ENCODE peak calls at places on chromosomes 16 and 17, in eight cellular contexts. J is CD8-positive, alpha-beta T cell; I is T47D; S is SHP77; Z is GM13977; L is colonic mucosa; Q is mesendoderm; C is natural killer cell treated with Interleukin-12 subunit alpha and Interleukin-12 subunit beta and Interleukin-15 and Interleukin-18, amount 100 ng/mL, for 72 hours. M is an unnamed sample.

GRCh38 chr17:36934759-36935630 is 2.3 kb upstream of the LHX1 start:
- DNase-seq in J (no peak), L (no peak), S (no peak), I (no peak), Q (peak), Z (no peak), C (no peak), M (no peak)

GRCh38 chr17:72715906-72716572 is 376.4 kb downstream of the SLC39A11 start:
- DNase-seq in I (no peak), Q (peak), L (no peak), Z (no peak), S (no peak), J (no peak), C (no peak), M (no peak)

GRCh38 chr17:50621562-50621961 is 13.1 kb upstream of the ABCC3 start:
- DNase-seq in L (no peak), S (peak), Q (no peak), C (no peak), I (no peak), J (no peak), Z (no peak), M (peak)

GRCh38 chr16:1181715-1182671 is 29.1 kb downstream of the CACNA1H start:
- DNase-seq in I (no peak), Q (no peak), J (no peak), S (peak), C (no peak), L (peak), Z (no peak), M (no peak)

GRCh38 chr17:55730380-55730779 is 7.7 kb upstream of the TMEM100 start:
- DNase-seq in I (no peak), L (no peak), C (no peak), Q (no peak), J (no peak), Z (no peak), S (no peak), M (no peak)

GRCh38 chr17:15447928-15448579 is 19.4 kb downstream of the CDRT4 start:
- DNase-seq in L (no peak), S (no peak), Z (no peak), I (no peak), J (no peak), Q (no peak), C (no peak), M (no peak)

GRCh38 chr17:31448467-31449077 is 57.1 kb downstream of the RAB11FIP4 start:
- DNase-seq in S (no peak), Q (peak), C (no peak), I (no peak), J (no peak), Z (no peak), L (no peak), M (no peak)

GRCh38 chr17:27569884-27570577 is 61.0 kb upstream of the LGALS9 start:
- DNase-seq in S (no peak), L (no peak), Q (no peak), C (no peak), Z (no peak), J (no peak), I (no peak), M (no peak)

GRCh38 chr17:47205419-47205963 is 3.7 kb upstream of the MYL4 start:
- DNase-seq in C (peak), Z (peak), I (no peak), L (peak), S (no peak), Q (peak), J (peak), M (no peak)

GRCh38 chr16:8377864-8378263 is 212.4 kb downstream of the TMEM114 start:
- DNase-seq in Q (no peak), J (no peak), C (no peak), Z (no peak), L (no peak), S (no peak), I (no peak), M (no peak)

GRCh38 chr17:78890111-78890897 is 12.7 kb downstream of the CEP295NL start:
- DNase-seq in L (peak), Q (no peak), I (no peak), C (no peak), S (no peak), Z (no peak), J (peak), M (no peak)

GRCh38 chr17:44374306-44375195 is 10.9 kb upstream of the FAM171A2 start:
- DNase-seq in I (no peak), Q (peak), L (peak), J (no peak), S (no peak), C (no peak), Z (peak), M (no peak)

GRCh38 chr17:79057727-79058400 is 16.8 kb upstream of the ENGASE start:
- DNase-seq in I (no peak), C (peak), J (no peak), S (no peak), L (no peak), Q (no peak), Z (no peak), M (no peak)

GRCh38 chr16:57981636-57982035 is 10.7 kb upstream of the CNGB1 start:
- DNase-seq in L (no peak), Q (no peak), Z (no peak), I (no peak), S (no peak), J (no peak), C (no peak), M (no peak)

GRCh38 chr17:31561469-31562412 is 170.3 kb downstream of the RAB11FIP4 start:
- DNase-seq in J (no peak), C (no peak), Z (no peak), I (no peak), S (no peak), L (peak), Q (peak), M (no peak)

GRCh38 chr17:50536683-50537646 is 4.4 kb downstream of the EPN3 start:
- DNase-seq in C (no peak), J (no peak), Q (no peak), I (no peak), L (no peak), Z (no peak), S (no peak), M (no peak)

GRCh38 chr17:83103200-83103937 is 24.0 kb downstream of the METRNL start:
- DNase-seq in I (no peak), L (peak), Z (no peak), C (no peak), Q (no peak), S (no peak), J (no peak), M (no peak)

GRCh38 chr16:19601083-19601976 is 45.8 kb downstream of the VPS35L start:
- DNase-seq in L (peak), I (peak), J (peak), S (no peak), Z (peak), Q (peak), C (no peak), M (no peak)

GRCh38 chr16:75485230-75486013 is 9.8 kb downstream of the CHST6 start:
- DNase-seq in Z (no peak), C (no peak), I (no peak), Q (no peak), J (no peak), S (no peak), L (no peak), M (no peak)

GRCh38 chr17:39628655-39629493 is 2.1 kb downstream of the PPP1R1B start:
- DNase-seq in Z (no peak), J (no peak), Q (no peak), I (no peak), C (no peak), L (peak), S (no peak), M (peak)

GRCh38 chr17:12815642-12816141 is 26.4 kb downstream of the ARHGAP44 start:
- DNase-seq in S (no peak), C (no peak), Q (no peak), I (no peak), Z (peak), L (no peak), J (no peak), M (no peak)

GRCh38 chr17:58538801-58539410 is 24.5 kb upstream of the MTMR4 start:
- DNase-seq in Q (no peak), L (no peak), Z (no peak), I (no peak), S (no peak), C (no peak), J (no peak), M (no peak)